ENCODE peak calls at places on chromosomes 13 and 19, in five cellular contexts. I, C, B, R and L are unnamed samples.

GRCh38 chr13:107476068-107476467 is 739.3 kb downstream of the LIG4 start:
- DNase-seq in I (no peak), C (no peak), B (no peak), R (no peak), L (no peak)

GRCh38 chr19:8631425-8631819 is 989 bp downstream of the NFILZ start:
- DNase-seq in I (no peak), C (peak), B (peak), R (no peak), L (no peak)

GRCh38 chr13:112720814-112721197 is 31.0 kb downstream of the ATP11A start:
- DNase-seq in I (no peak), C (no peak), B (no peak), R (no peak), L (no peak)

GRCh38 chr13:109874444-109874920 is 88.1 kb upstream of the IRS2 start:
- DNase-seq in I (no peak), C (no peak), B (no peak), R (no peak), L (peak)

GRCh38 chr13:76672422-76672821 is 213.8 kb downstream of the KCTD12 start:
- DNase-seq in I (no peak), C (no peak), B (no peak), R (no peak), L (peak)

GRCh38 chr13:48192536-48192935 is 40.5 kb upstream of the ITM2B start:
- DNase-seq in I (no peak), C (no peak), B (no peak), R (no peak), L (no peak)

GRCh38 chr13:104799152-104799551 is 1732.9 kb upstream of the SLC10A2 start:
- DNase-seq in I (no peak), C (no peak), B (no peak), R (no peak), L (no peak)

GRCh38 chr19:31498781-31499180 is 149.5 kb upstream of the TSHZ3 start:
- DNase-seq in I (no peak), C (no peak), B (no peak), R (no peak), L (no peak)

GRCh38 chr19:39110263-39110967 is 15.2 kb upstream of the PAK4 start:
- DNase-seq in I (peak), C (peak), B (peak), R (peak), L (peak)

GRCh38 chr13:103656329-103656728 is 590.1 kb upstream of the SLC10A2 start:
- DNase-seq in I (no peak), C (no peak), B (no peak), R (no peak), L (no peak)

GRCh38 chr19:47697863-47698609 is 15.2 kb upstream of the EHD2 start:
- DNase-seq in I (peak), C (peak), B (peak), R (peak), L (peak)

GRCh38 chr19:16564842-16565241 is 7.4 kb downstream of the SLC35E1 start:
- DNase-seq in I (no peak), C (no peak), B (no peak), R (no peak), L (no peak)
- TF ChIP-seq CTCF in I (no peak), C (no peak), B (no peak), R (no peak), L (no peak)

GRCh38 chr19:23415561-23416191 is 20.4 kb upstream of the ZNF91 start:
- DNase-seq in I (no peak), C (no peak), B (no peak), R (peak), L (peak)

GRCh38 chr19:23415034-23415433 is 19.8 kb upstream of the ZNF91 start:
- DNase-seq in I (no peak), C (no peak), B (no peak), R (no peak), L (no peak)

DNA sequence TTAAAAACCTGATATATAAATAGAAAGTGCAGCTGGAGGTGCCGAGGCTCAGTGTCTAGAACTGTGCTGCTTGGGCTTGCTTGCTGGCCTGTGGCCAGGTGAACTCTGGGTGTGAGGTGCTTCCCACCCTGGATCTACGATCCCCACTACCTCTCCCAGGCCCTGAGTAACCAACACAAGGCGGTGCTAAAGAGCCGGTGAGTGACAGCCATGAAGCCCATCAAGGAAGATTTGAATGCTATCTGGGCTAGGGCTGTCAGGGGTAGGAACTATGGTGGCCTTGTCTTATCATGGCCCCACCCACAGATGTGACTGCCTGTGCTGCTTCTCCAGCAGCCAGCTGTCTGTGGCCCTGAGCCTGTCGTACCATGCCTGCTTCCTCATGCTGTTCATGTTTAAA is 25.6 kb upstream of the ZNF91 start:
- DNase-seq in I (no peak), C (no peak), B (no peak), R (no peak), L (no peak)
- TF ChIP-seq CTCF in I (no peak), C (no peak), B (no peak), R (no peak), L (no peak)

GRCh38 chr13:91805605-91806004 is 407.2 kb downstream of the GPC5 start:
- DNase-seq in I (no peak), C (peak), B (no peak), R (no peak), L (no peak)
- TF ChIP-seq CTCF in I (no peak), C (peak), B (no peak), R (no peak), L (no peak)

GRCh38 chr19:32971715-32972540 is at the start of the genes CEP89 and FAAP24:
- DNase-seq in I (peak), C (peak), B (peak), R (peak), L (peak)
- TF ChIP-seq CTCF in I (peak), C (no peak), B (no peak), R (no peak), L (no peak)

GRCh38 chr13:46489586-46490023 is 63.4 kb upstream of the LRCH1 start:
- DNase-seq in I (no peak), C (peak), B (no peak), R (no peak), L (peak)
- TF ChIP-seq CTCF in I (no peak), C (no peak), B (no peak), R (no peak), L (no peak)

GRCh38 chr13:85266331-85266730 is 532.9 kb downstream of the SLITRK6 start:
- DNase-seq in I (no peak), C (no peak), B (no peak), R (no peak), L (peak)

GRCh38 chr13:85266771-85267170 is 532.4 kb downstream of the SLITRK6 start:
- DNase-seq in I (no peak), C (no peak), B (no peak), R (no peak), L (no peak)

GRCh38 chr13:85265296-85265695 is 533.9 kb downstream of the SLITRK6 start:
- DNase-seq in I (no peak), C (no peak), B (no peak), R (no peak), L (peak)

GRCh38 chr13:85260896-85261295 is 538.3 kb downstream of the SLITRK6 start:
- DNase-seq in I (no peak), C (no peak), B (no peak), R (no peak), L (no peak)

GRCh38 chr13:85261757-85262346 is 537.4 kb downstream of the SLITRK6 start:
- DNase-seq in I (no peak), C (peak), B (no peak), R (no peak), L (peak)
- TF ChIP-seq CTCF in I (no peak), C (peak), B (peak), R (no peak), L (peak)

DNA sequence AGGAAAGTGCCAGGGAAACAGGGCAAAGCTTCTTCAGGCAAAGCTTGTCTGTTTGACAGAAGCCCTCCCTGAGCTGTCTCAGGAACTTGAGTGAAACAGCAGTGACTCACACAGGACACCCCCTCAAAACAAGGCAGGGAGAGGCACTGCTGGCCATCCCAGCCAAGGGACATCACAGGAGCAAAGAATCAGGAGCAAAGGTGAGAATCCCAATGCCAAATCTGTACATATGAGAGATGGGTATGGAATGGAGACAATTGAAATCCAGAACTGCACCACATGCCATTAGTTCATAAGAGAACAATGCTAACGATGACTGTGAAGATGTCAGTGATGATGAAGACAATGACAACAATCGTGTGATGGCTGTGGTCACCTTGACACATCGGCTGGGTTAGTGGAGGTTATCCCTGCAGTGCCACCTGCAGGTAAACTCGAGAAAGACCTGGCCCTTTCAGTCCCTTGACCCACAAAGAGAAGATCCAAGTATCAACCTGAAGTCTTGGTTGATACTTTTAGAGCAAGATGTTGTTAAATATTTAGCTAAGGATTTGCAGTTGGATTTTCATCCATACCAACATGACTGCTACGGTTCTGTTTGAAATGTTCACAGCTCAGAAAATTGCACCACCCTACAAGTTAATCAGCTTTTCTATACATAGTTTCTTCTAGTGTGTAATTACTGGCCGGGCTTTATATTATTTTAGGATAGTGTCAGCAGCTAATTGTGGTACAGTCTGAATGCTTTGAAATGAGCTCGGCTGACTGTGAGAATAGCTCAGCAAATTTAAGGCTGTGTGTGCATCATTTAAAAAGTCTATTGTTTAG is 42.0 kb upstream of the IPO5 start:
- DNase-seq in I (peak), C (no peak), B (peak), R (no peak), L (peak)
- TF ChIP-seq CTCF in I (peak), C (peak), B (peak), R (no peak), L (peak)

GRCh38 chr19:1038995-1039645 is 787 bp upstream of the ABCA7 start:
- DNase-seq in I (no peak), C (no peak), B (no peak), R (no peak), L (no peak)

GRCh38 chr19:1041272-1041834 is 1.4 kb downstream of the ABCA7 start:
- DNase-seq in I (no peak), C (no peak), B (no peak), R (no peak), L (no peak)

GRCh38 chr19:1041835-1042685 is 2.2 kb downstream of the ABCA7 start:
- DNase-seq in I (no peak), C (peak), B (peak), R (no peak), L (no peak)

GRCh38 chr19:1040476-1041271 is 767 bp downstream of the ABCA7 start:
- DNase-seq in I (peak), C (peak), B (peak), R (peak), L (peak)

GRCh38 chr19:1039646-1040475 is at the start of gene ABCA7:
- DNase-seq in I (peak), C (peak), B (peak), R (peak), L (peak)
- TF ChIP-seq CTCF in I (no peak), C (no peak), B (no peak), R (no peak), L (no peak)

GRCh38 chr19:30085394-30085793 is 143.4 kb downstream of the URI1 start:
- DNase-seq in I (no peak), C (peak), B (peak), R (peak), L (no peak)
- TF ChIP-seq CTCF in I (no peak), C (peak), B (peak), R (no peak), L (no peak)

GRCh38 chr19:42113641-42114348 is 18.5 kb downstream of the POU2F2 start:
- DNase-seq in I (peak), C (peak), B (peak), R (no peak), L (peak)
- TF ChIP-seq CTCF in I (no peak), C (peak), B (peak), R (no peak), L (peak)